ENCODE peak calls at places on chromosome 12, in six cellular contexts. E, V, J, L, K and T are unnamed samples.
A peak's percentile ranks its signal among the peaks of the same experiment; 100 is the strongest.

GRCh38 chr12:33012226-33012625 is 115.6 kb upstream of the PKP2 start:
- DNase-seq in E (no peak), V (no peak), J (no peak), L (no peak), K (no peak), T (no peak)

GRCh38 chr12:54036620-54037359 is 3.9 kb downstream of the HOXC5 start:
- DNase-seq in E (no peak), V (no peak), J (no peak), L (no peak), K (no peak), T (no peak)

GRCh38 chr12:110316861-110317260 is 35.8 kb downstream of the ATP2A2 start:
- DNase-seq in E (peak; percentile 85), V (no peak), J (no peak), L (no peak), K (peak; percentile 15), T (no peak)

GRCh38 chr12:125861299-125862281 is 796.4 kb downstream of the AACS start:
- DNase-seq in E (no peak), V (no peak), J (no peak), L (no peak), K (no peak), T (no peak)

GRCh38 chr12:21324551-21324950 is 10.2 kb downstream of the SLCO1A2 start:
- DNase-seq in E (no peak), V (no peak), J (no peak), L (peak; percentile 97), K (no peak), T (no peak)

GRCh38 chr12:124463341-124463861 is 104.0 kb downstream of the NCOR2 start:
- DNase-seq in E (no peak), V (no peak), J (no peak), L (no peak), K (no peak), T (no peak)

GRCh38 chr12:110545812-110546211 is 37.3 kb downstream of the PPTC7 start:
- DNase-seq in E (no peak), V (no peak), J (no peak), L (no peak), K (no peak), T (no peak)

GRCh38 chr12:15719230-15719629 is 70.0 kb downstream of the EPS8 start:
- DNase-seq in E (no peak), V (no peak), J (no peak), L (no peak), K (no peak), T (no peak)

GRCh38 chr12:66881401-66881800 is 202.5 kb upstream of the GRIP1 start:
- DNase-seq in E (no peak), V (no peak), J (no peak), L (no peak), K (no peak), T (no peak)

GRCh38 chr12:62925680-62926079 is 9.3 kb downstream of the PPM1H start:
- DNase-seq in E (no peak), V (no peak), J (no peak), L (no peak), K (no peak), T (no peak)

GRCh38 chr12:3336606-3337311 is 154.2 kb upstream of the PRMT8 start:
- DNase-seq in E (no peak), V (no peak), J (no peak), L (peak; percentile 84), K (no peak), T (no peak)

GRCh38 chr12:69275471-69275891 is 36.1 kb downstream of the CPSF6 start:
- DNase-seq in E (no peak), V (no peak), J (no peak), L (no peak), K (no peak), T (no peak)

GRCh38 chr12:65779091-65779642 is 45.1 kb upstream of the HMGA2 start:
- DNase-seq in E (peak; percentile 10), V (no peak), J (no peak), L (peak; percentile 62), K (no peak), T (no peak)

GRCh38 chr12:116969615-116970575 is 59.1 kb downstream of the FBXW8 start:
- DNase-seq in E (no peak), V (no peak), J (peak; percentile 48), L (no peak), K (no peak), T (no peak)

GRCh38 chr12:117151195-117152031 is 38.9 kb downstream of the FBXO21 start:
- DNase-seq in E (peak; percentile 5), V (no peak), J (peak; percentile 37), L (peak; percentile 69), K (no peak), T (peak; percentile 39)

GRCh38 chr12:79964100-79964627 is 29.3 kb upstream of the PPP1R12A start:
- DNase-seq in E (no peak), V (no peak), J (no peak), L (no peak), K (no peak), T (no peak)

GRCh38 chr12:93122089-93122488 is 193.0 kb upstream of the EEA1 start:
- DNase-seq in E (peak; percentile 62), V (no peak), J (no peak), L (no peak), K (no peak), T (no peak)

GRCh38 chr12:47867496-47867941 is 37.3 kb downstream of the VDR start:
- DNase-seq in E (peak; percentile 49), V (no peak), J (no peak), L (no peak), K (no peak), T (peak; percentile 46)

GRCh38 chr12:7144414-7145120 is 14.4 kb downstream of the CLSTN3 start:
- DNase-seq in E (no peak), V (peak; percentile 11), J (no peak), L (no peak), K (no peak), T (no peak)

GRCh38 chr12:30450872-30451271 is 244.8 kb downstream of the IPO8 start:
- DNase-seq in E (no peak), V (no peak), J (peak; percentile 8), L (no peak), K (no peak), T (no peak)

GRCh38 chr12:9649532-9649940 is 20.0 kb upstream of the CLEC2D start:
- DNase-seq in E (no peak), V (no peak), J (no peak), L (no peak), K (no peak), T (peak; percentile 55)

GRCh38 chr12:3200032-3200617 is 122.9 kb downstream of the TSPAN9 start:
- DNase-seq in E (no peak), V (no peak), J (peak; percentile 22), L (peak; percentile 99), K (no peak), T (peak; percentile 19)

GRCh38 chr12:15741082-15741481 is 48.1 kb downstream of the EPS8 start:
- DNase-seq in E (no peak), V (no peak), J (no peak), L (no peak), K (no peak), T (no peak)

GRCh38 chr12:92927436-92928116 is 1.5 kb downstream of the EEA1 start:
- DNase-seq in E (peak; percentile 21), V (no peak), J (no peak), L (peak; percentile 22), K (peak; percentile 53), T (no peak)

GRCh38 chr12:4112290-4112689 is 161.3 kb upstream of the CCND2 start:
- DNase-seq in E (no peak), V (no peak), J (no peak), L (no peak), K (peak; percentile 62), T (no peak)

GRCh38 chr12:109686523-109686922 is 27.1 kb upstream of the FAM222A start:
- DNase-seq in E (no peak), V (no peak), J (no peak), L (no peak), K (no peak), T (no peak)

GRCh38 chr12:25769076-25769945 is 189.2 kb upstream of the RASSF8 start:
- DNase-seq in E (peak; percentile 68), V (no peak), J (no peak), L (no peak), K (no peak), T (no peak)

GRCh38 chr12:38161123-38162000 is 155.2 kb upstream of the ALG10B start:
- DNase-seq in E (no peak), V (no peak), J (no peak), L (no peak), K (no peak), T (no peak)

GRCh38 chr12:130879212-130879686 is 7.4 kb downstream of the RAN start:
- DNase-seq in E (no peak), V (no peak), J (no peak), L (no peak), K (peak; percentile 73), T (peak; percentile 12)

GRCh38 chr12:19992311-19992710 is 376.0 kb upstream of the PDE3A start:
- DNase-seq in E (no peak), V (no peak), J (no peak), L (no peak), K (no peak), T (no peak)

GRCh38 chr12:58291106-58291505 is 349.7 kb downstream of the ATP23 start:
- DNase-seq in E (no peak), V (no peak), J (no peak), L (no peak), K (no peak), T (no peak)

GRCh38 chr12:132356686-132357622 is 27.6 kb upstream of the GALNT9 start:
- DNase-seq in E (peak; percentile 8), V (no peak), J (peak; percentile 26), L (peak; percentile 46), K (no peak), T (peak; percentile 6)

GRCh38 chr12:75815756-75816155 is 215.8 kb downstream of the PHLDA1 start:
- DNase-seq in E (no peak), V (no peak), J (no peak), L (no peak), K (no peak), T (no peak)

GRCh38 chr12:9673404-9674225 is 4.1 kb downstream of the CLEC2D start:
- DNase-seq in E (peak; percentile 80), V (peak; percentile 1), J (no peak), L (peak; percentile 81), K (peak; percentile 64), T (peak; percentile 78)